ENCODE peak calls at places on chromosomes 3 and 15, in six cellular contexts. V, Z, E, N, C and H are unnamed samples.
A peak's percentile ranks its signal among the peaks of the same experiment; 100 is the strongest.

GRCh38 chr3:174441588-174442316 is 417.4 kb upstream of the NAALADL2 start:
- DNase-seq in N (peak; percentile 6), E (peak; percentile 51), Z (no peak), C (peak; percentile 31), V (no peak), H (peak; percentile 22)

GRCh38 chr3:27614592-27614991 is 107.5 kb downstream of the EOMES start:
- DNase-seq in C (no peak), Z (no peak), N (no peak), V (no peak), E (no peak), H (no peak)

GRCh38 chr15:29805043-29805707 is 17.1 kb downstream of the TJP1 start:
- DNase-seq in C (no peak), Z (peak; percentile 54), E (peak; percentile 71), V (peak; percentile 53), N (peak; percentile 57), H (peak; percentile 72)

GRCh38 chr3:112109313-112109712 is 23.1 kb downstream of the C3orf52 start:
- DNase-seq in N (no peak), E (no peak), V (no peak), Z (no peak), C (no peak), H (no peak)

GRCh38 chr3:187958432-187959003 is 195.4 kb upstream of the LPP start:
- DNase-seq in Z (no peak), N (no peak), V (no peak), C (no peak), E (no peak), H (no peak)

GRCh38 chr3:60064210-60065178 is 1014.7 kb upstream of the CFAP20DC start:
- DNase-seq in V (no peak), E (no peak), Z (no peak), C (no peak), N (peak; percentile 49), H (peak; percentile 86)

GRCh38 chr3:160694345-160694744 is 17.4 kb downstream of the ARL14 start:
- DNase-seq in Z (no peak), E (no peak), C (no peak), N (no peak), V (no peak), H (no peak)

GRCh38 chr15:64356443-64357040 is 569 bp upstream of the CSNK1G1 start:
- DNase-seq in N (peak; percentile 81), Z (no peak), C (no peak), V (no peak), E (no peak), H (peak; percentile 81)

GRCh38 chr3:141933421-141934300 is 57.2 kb downstream of the ATP1B3 start:
- DNase-seq in V (no peak), C (peak; percentile 42), N (no peak), E (no peak), Z (no peak), H (no peak)

GRCh38 chr3:169460035-169460434 is 203.5 kb downstream of the MECOM start:
- DNase-seq in V (no peak), E (no peak), C (no peak), N (no peak), Z (no peak), H (no peak)